ENCODE peak calls at places on chromosome 21, in five cellular contexts. Q is uterus, U is fibroblast of the aortic adventitia, D is IMR-90, W is heart right ventricle. X is an unnamed sample.

GRCh38 chr21:17088500-17088899 is 424.3 kb upstream of the CXADR start:
- DNase-seq in Q (no peak), U (no peak), D (no peak), W (no peak), X (no peak)

GRCh38 chr21:39071623-39072214 is 111.5 kb downstream of the PSMG1 start:
- DNase-seq in Q (no peak), U (peak; percentile 33), D (peak; percentile 83), W (no peak), X (no peak)

GRCh38 chr21:18705971-18706370 is 302.4 kb upstream of the TMPRSS15 start:
- DNase-seq in Q (no peak), U (no peak), D (no peak), W (no peak), X (no peak)

GRCh38 chr21:28294046-28294445 is 698.6 kb downstream of the LTN1 start:
- DNase-seq in Q (no peak), U (peak; percentile 81), D (peak; percentile 72), W (no peak), X (no peak)

GRCh38 chr21:43937898-43938309 is 72.9 kb downstream of the AGPAT3 start:
- DNase-seq in Q (no peak), U (no peak), D (no peak), W (no peak), X (no peak)

GRCh38 chr21:35225573-35225972 is 176.5 kb upstream of the RUNX1 start:
- DNase-seq in Q (no peak), U (no peak), D (no peak), W (no peak), X (no peak)

GRCh38 chr21:28337319-28337718 is 655.4 kb downstream of the LTN1 start:
- DNase-seq in Q (no peak), U (peak; percentile 90), D (peak; percentile 78), W (no peak), X (no peak)

GRCh38 chr21:36820176-36821031 is 121.5 kb downstream of the SIM2 start:
- DNase-seq in Q (no peak), U (no peak), D (no peak), W (no peak), X (no peak)

GRCh38 chr21:38567577-38568360 is 69.5 kb upstream of the ERG start:
- DNase-seq in Q (no peak), U (peak; percentile 38), D (peak; percentile 6), W (no peak), X (no peak)

GRCh38 chr21:34670220-34670961 is 1.6 kb downstream of the CLIC6 start:
- DNase-seq in Q (no peak), U (no peak), D (no peak), W (no peak), X (peak; percentile 29)

GRCh38 chr21:44582980-44583799 is 2.8 kb upstream of the KRTAP10-5 start:
- DNase-seq in Q (no peak), U (peak; percentile 16), D (no peak), W (no peak), X (no peak)

GRCh38 chr21:44420416-44421205 is 34.7 kb upstream of the LRRC3 start:
- DNase-seq in Q (no peak), U (no peak), D (no peak), W (no peak), X (no peak)

GRCh38 chr21:27975514-27975913 is 1008.6 kb upstream of the ADAMTS5 start:
- DNase-seq in Q (no peak), U (no peak), D (no peak), W (no peak), X (no peak)

GRCh38 chr21:43753439-43753799 is 22.7 kb downstream of the CSTB start:
- DNase-seq in Q (no peak), U (no peak), D (no peak), W (no peak), X (no peak)

GRCh38 chr21:37530901-37531351 is 164.4 kb downstream of the DYRK1A start:
- DNase-seq in Q (no peak), U (no peak), D (no peak), W (no peak), X (no peak)

GRCh38 chr21:37292946-37293345 is 25.8 kb upstream of the VPS26C start:
- DNase-seq in Q (no peak), U (peak; percentile 82), D (peak; percentile 22), W (no peak), X (no peak)

GRCh38 chr21:35159881-35160280 is 110.8 kb upstream of the RUNX1 start:
- DNase-seq in Q (no peak), U (peak; percentile 56), D (peak; percentile 66), W (no peak), X (no peak)

GRCh38 chr21:35895598-35895997 is 164.7 kb downstream of the SETD4 start:
- DNase-seq in Q (no peak), U (no peak), D (no peak), W (no peak), X (no peak)

GRCh38 chr21:16605588-16605987 is 875.8 kb downstream of the USP25 start:
- DNase-seq in Q (no peak), U (peak; percentile 35), D (no peak), W (no peak), X (no peak)

GRCh38 chr21:38639782-38640750 is 141.8 kb upstream of the ERG start:
- DNase-seq in Q (no peak), U (no peak), D (no peak), W (no peak), X (no peak)

GRCh38 chr21:45079351-45079750 is 5.0 kb downstream of the ADARB1 start:
- DNase-seq in Q (no peak), U (no peak), D (no peak), W (no peak), X (no peak)

GRCh38 chr21:17911628-17912027 is 92.5 kb upstream of the C21orf91 start:
- DNase-seq in Q (no peak), U (peak; percentile 54), D (peak; percentile 42), W (no peak), X (no peak)

GRCh38 chr21:37237346-37237745 is 29.8 kb downstream of the VPS26C start:
- DNase-seq in Q (no peak), U (no peak), D (no peak), W (no peak), X (no peak)

GRCh38 chr21:38402291-38402690 is 96.0 kb downstream of the ERG start:
- DNase-seq in Q (no peak), U (no peak), D (no peak), W (no peak), X (no peak)

GRCh38 chr21:43864806-43865470 is at the start of gene AGPAT3:
- DNase-seq in Q (no peak), U (no peak), D (no peak), W (peak; percentile 45), X (no peak)

GRCh38 chr21:35593000-35593502 is 467.3 kb downstream of the SETD4 start:
- DNase-seq in Q (no peak), U (peak; percentile 77), D (peak; percentile 70), W (no peak), X (no peak)

GRCh38 chr21:44423941-44424607 is 31.2 kb upstream of the LRRC3 start:
- DNase-seq in Q (no peak), U (no peak), D (no peak), W (no peak), X (no peak)

GRCh38 chr21:36297938-36298572 is 21.9 kb upstream of the MORC3 start:
- DNase-seq in Q (no peak), U (peak; percentile 34), D (peak; percentile 15), W (no peak), X (no peak)

GRCh38 chr21:28269173-28269572 is 723.5 kb downstream of the LTN1 start:
- DNase-seq in Q (no peak), U (no peak), D (no peak), W (no peak), X (no peak)

GRCh38 chr21:35980821-35981220 is 79.5 kb downstream of the SETD4 start:
- DNase-seq in Q (no peak), U (no peak), D (no peak), W (no peak), X (no peak)

GRCh38 chr21:28111151-28111619 is 881.5 kb downstream of the LTN1 start:
- DNase-seq in Q (peak; percentile 89), U (peak; percentile 100), D (peak; percentile 92), W (peak; percentile 14), X (no peak)

GRCh38 chr21:36747815-36748381 is 49.0 kb downstream of the SIM2 start:
- DNase-seq in Q (no peak), U (no peak), D (peak; percentile 34), W (peak; percentile 60), X (peak; percentile 91)

DNA sequence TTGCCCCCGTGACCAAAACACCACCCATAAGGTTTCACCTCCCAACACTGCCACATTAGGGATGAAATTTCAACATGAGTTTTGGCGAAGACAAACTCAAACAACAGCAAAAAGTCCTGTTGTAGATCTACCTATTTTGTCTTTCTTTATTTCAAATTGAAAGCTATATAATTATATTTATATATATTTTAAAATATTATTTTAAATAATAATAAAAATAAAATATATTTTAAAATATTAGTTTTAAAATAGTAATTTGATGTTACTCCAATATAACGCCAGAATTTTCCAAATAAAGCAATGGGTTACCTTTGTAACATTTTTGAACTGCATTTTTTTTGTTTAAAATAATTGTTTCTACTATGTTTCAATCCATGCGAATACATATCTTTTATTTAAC is 263.5 kb upstream of the USP25 start:
- DNase-seq in Q (no peak), U (no peak), D (no peak), W (no peak), X (no peak)
- TF ChIP-seq CTCF in Q (no peak), U (no peak), D (no peak), W (no peak), X (no peak)

DNA sequence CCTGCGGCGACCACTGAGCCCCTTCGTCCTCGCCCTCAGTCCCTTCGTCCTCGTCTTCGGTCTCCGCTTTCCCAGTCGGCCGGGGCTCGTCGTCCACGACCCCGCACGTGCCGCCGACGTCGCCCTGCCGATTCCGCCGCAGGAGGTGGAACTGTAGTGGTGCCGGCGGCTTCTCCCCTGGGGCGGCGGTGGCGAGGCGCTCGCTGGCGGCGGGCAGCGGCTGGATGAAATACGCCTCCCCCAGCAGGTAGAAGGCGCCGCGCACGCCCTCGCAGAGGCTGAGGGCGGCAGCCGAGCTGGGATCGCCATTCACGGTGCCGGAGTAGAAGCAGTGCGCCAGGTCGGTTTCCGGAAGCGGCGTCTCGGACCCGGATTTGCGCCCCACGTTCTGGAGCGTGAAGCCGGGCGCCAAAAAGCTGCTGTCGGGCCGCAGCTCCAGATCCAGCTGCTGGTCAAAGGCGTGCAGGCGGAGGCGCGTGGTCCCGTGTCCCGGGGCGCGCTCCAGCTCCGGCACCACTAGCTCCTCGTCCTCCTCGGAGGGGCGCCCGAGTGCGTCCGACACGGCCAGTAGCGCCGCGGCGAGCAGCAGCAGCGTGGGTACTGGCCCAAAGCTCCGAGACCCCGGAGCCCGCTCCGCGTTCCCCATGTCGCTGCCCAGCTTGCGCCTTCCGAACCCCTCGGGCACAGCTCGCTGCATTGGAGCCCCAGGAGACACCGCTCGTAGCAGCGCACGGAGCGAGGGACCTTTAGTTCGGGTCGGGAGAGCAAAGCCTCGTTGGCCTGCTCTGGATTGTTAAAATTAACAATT is 747 bp downstream of the ADAMTS1 start:
- DNase-seq in Q (peak; percentile 65), U (peak; percentile 34), D (peak; percentile 22), W (peak; percentile 73), X (peak; percentile 59)
- TF ChIP-seq CTCF in Q (no peak), U (peak; percentile 22), D (no peak), W (no peak), X (no peak)

GRCh38 chr21:33109574-33110339 is 39.8 kb downstream of the OLIG1 start:
- DNase-seq in Q (no peak), U (no peak), D (no peak), W (no peak), X (peak; percentile 29)
- TF ChIP-seq CTCF in Q (no peak), U (no peak), D (no peak), W (no peak), X (no peak)

DNA sequence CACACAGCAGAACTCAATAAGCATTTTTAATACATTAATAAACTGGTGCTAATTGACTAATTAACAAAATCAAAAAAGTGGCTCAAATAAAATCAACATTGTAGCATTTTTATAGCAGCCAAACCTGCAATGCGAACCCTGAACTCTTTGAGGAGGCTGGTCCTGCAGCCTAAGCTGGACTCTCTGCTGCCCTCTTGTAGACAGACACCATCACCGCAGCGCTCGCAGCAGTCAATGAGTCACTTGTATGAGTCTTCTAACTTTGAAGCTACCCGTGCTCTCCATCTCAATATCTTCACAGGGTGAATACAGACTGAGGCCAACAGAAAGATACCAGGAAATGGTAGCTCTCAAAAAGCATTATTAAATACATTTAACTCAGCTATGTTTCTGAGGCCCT is 9.7 kb upstream of the KRTAP7-1 start:
- DNase-seq in Q (no peak), U (no peak), D (no peak), W (no peak), X (peak; percentile 60)
- TF ChIP-seq CTCF in Q (no peak), U (no peak), D (no peak), W (peak; percentile 43), X (peak; percentile 65)